ENCODE peak calls at places on chromosomes 4 and X, in four cellular contexts. I is choroid plexus epithelial cell, Q is AG10803, D is suprapubic skin. Y is an unnamed sample.

GRCh38 chr4:138576684-138577083 is 334.5 kb upstream of the SLC7A11 start:
- DNase-seq in D (no peak), I (peak; percentile 80), Q (peak; percentile 32), Y (no peak)

GRCh38 chrX:77743720-77744119 is 42.3 kb downstream of the ATRX start:
- DNase-seq in Q (no peak), I (no peak), D (no peak), Y (no peak)

GRCh38 chr4:87038837-87039715 is 104.3 kb downstream of the AFF1 start:
- DNase-seq in D (no peak), Q (peak; percentile 92), I (peak; percentile 82), Y (peak; percentile 94)

GRCh38 chr4:106618920-106619319 is 250.3 kb upstream of the GIMD1 start:
- DNase-seq in Q (no peak), I (peak; percentile 30), D (no peak), Y (no peak)

GRCh38 chr4:98446499-98447375 is 185.6 kb downstream of the RAP1GDS1 start:
- DNase-seq in D (no peak), I (peak; percentile 95), Q (peak; percentile 57), Y (peak; percentile 43)

GRCh38 chr4:37967749-37968148 is 7.6 kb downstream of the PTTG2 start:
- DNase-seq in I (peak; percentile 69), Q (peak; percentile 1), D (no peak), Y (no peak)

GRCh38 chrX:19566359-19567141 is 51.2 kb upstream of the MAP3K15 start:
- DNase-seq in I (peak; percentile 78), D (no peak), Q (peak; percentile 55), Y (no peak)

GRCh38 chr4:145868637-145869409 is 69.8 kb downstream of the ZNF827 start:
- DNase-seq in I (peak; percentile 55), D (no peak), Q (peak; percentile 30), Y (peak; percentile 59)

GRCh38 chr4:177441061-177441802 is 1.0 kb downstream of the AGA start:
- DNase-seq in D (no peak), Q (peak; percentile 43), I (peak; percentile 28), Y (no peak)

GRCh38 chrX:143701460-143701859 is 19.1 kb downstream of the SPANXN2 start:
- DNase-seq in D (no peak), I (no peak), Q (no peak), Y (no peak)

GRCh38 chr4:118974758-118975157 is 86.1 kb downstream of the SYNPO2 start:
- DNase-seq in I (peak; percentile 66), D (no peak), Q (no peak), Y (no peak)

GRCh38 chr4:18464160-18464559 is 442.6 kb upstream of the LCORL start:
- DNase-seq in D (no peak), Q (no peak), I (no peak), Y (no peak)

GRCh38 chrX:153387345-153387744 is 13.8 kb downstream of the PNMA6E start:
- DNase-seq in D (no peak), I (no peak), Q (no peak), Y (no peak)

GRCh38 chr4:80362578-80363181 is 27.1 kb downstream of the CFAP299 start:
- DNase-seq in I (peak; percentile 64), D (no peak), Q (peak; percentile 45), Y (no peak)

DNA sequence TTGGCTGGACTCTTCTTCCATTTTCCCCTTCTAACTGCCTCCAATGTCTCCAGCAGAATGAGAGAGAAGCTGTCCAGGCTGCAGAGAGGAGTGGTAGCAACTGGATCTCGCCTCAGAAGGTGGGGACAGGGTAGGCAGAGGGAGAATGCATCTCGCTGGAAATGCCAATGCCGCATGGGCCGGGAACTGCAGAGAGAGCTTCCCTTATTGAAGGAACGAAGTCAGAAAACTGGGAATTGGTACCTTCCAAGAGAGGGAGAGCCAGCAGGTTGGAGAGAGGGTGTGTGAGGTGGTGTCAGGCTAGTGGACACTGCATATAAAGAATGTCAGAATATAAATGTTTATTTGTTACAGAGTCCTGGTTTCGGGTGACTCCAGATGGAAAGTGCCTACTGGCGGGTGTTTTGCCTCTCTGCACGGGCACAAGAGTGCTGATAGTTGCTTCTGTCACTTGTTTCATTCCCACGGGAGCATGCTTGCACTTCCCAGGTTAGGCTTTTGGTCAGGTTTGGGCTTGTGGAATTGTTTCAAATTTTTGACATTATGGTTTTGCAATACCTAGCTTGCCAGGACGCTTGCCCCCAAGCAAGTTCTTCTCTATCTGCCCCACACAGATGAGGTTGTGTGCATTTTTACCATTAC is 156.8 kb upstream of the STS start:
- DNase-seq in D (no peak), Q (no peak), I (no peak), Y (no peak)
- TF ChIP-seq CTCF in D (no peak), Q (no peak), I (no peak), Y (no peak)

GRCh38 chrX:25015486-25016360 is at the start of gene ARX:
- DNase-seq in Q (peak; percentile 40), D (no peak), I (peak; percentile 30), Y (no peak)
- H3K4me3 ChIP-seq in Q (no peak within 1 kb of the TSS), D (no peak within 1 kb of the TSS), I (no peak within 1 kb of the TSS), Y (peak within 1 kb of the TSS; percentile 24)

GRCh38 chrX:24024819-24025740 is 1.9 kb downstream of the KLHL15 start:
- DNase-seq in Q (peak; percentile 92), I (peak; percentile 93), D (peak; percentile 90), Y (no peak)
- TF ChIP-seq CTCF in Q (no peak), I (no peak), D (no peak), Y (no peak)

DNA sequence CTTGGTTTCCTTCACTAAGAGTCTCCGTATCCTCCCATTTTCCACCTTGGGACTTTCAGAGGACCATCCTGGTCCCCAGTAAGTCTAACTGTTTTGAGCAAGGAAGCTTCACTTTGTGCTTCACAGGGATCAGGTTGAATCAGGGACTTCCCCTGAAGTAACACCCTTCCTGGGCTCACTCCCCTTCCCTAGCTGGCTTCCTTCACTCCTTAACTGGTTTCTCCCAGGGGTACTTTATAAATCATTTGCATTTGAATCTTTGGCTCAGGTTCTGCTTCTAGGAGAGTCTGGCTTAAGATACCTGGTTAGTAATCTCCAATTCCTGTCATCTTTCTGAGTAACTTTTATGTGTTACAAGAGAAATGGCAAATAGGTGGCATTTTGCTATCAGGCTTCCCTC is 24.5 kb upstream of the GRIA2 start:
- DNase-seq in I (no peak), Q (no peak), D (no peak), Y (no peak)
- H3K4me3 ChIP-seq in I (no peak overlapping the region), Q (no peak overlapping the region), D (no peak overlapping the region), Y (no peak overlapping the region)

GRCh38 chrX:30483996-30484395 is 93.6 kb downstream of the TASL start:
- DNase-seq in D (no peak), I (no peak), Q (no peak), Y (no peak)

GRCh38 chrX:30493348-30493747 is 84.2 kb downstream of the TASL start:
- DNase-seq in Q (no peak), D (no peak), I (no peak), Y (no peak)

GRCh38 chrX:30489323-30489722 is 88.2 kb downstream of the TASL start:
- DNase-seq in D (no peak), Q (no peak), I (no peak), Y (no peak)

GRCh38 chrX:30488092-30488491 is 89.5 kb downstream of the TASL start:
- DNase-seq in D (no peak), Q (peak; percentile 11), I (peak; percentile 38), Y (no peak)
- TF ChIP-seq CTCF in D (no peak), Q (peak; percentile 42), I (peak; percentile 47), Y (peak; percentile 55)

DNA sequence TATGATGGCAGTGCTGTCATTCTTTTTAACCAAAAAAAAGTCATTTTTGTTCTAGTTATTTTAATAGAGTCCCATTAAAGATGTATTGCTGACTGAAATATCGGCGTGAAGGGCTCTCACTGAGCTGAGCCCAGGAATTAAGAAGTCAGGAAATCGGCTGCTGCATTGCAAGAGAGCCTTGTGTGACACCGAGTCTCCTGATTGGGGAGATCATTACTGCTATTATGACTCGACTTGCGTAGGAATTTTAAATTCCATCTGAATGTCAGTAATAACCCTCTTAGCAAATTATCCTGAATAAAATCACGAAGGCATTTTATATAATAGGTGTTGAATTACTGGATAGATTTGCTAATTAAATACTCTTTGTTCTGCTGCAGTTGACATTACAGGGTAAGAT is 111.5 kb downstream of the POLA1 start:
- DNase-seq in D (no peak), I (no peak), Q (peak; percentile 4), Y (no peak)
- H3K4me3 ChIP-seq in D (no peak overlapping the region), I (no peak overlapping the region), Q (no peak overlapping the region), Y (no peak overlapping the region)

DNA sequence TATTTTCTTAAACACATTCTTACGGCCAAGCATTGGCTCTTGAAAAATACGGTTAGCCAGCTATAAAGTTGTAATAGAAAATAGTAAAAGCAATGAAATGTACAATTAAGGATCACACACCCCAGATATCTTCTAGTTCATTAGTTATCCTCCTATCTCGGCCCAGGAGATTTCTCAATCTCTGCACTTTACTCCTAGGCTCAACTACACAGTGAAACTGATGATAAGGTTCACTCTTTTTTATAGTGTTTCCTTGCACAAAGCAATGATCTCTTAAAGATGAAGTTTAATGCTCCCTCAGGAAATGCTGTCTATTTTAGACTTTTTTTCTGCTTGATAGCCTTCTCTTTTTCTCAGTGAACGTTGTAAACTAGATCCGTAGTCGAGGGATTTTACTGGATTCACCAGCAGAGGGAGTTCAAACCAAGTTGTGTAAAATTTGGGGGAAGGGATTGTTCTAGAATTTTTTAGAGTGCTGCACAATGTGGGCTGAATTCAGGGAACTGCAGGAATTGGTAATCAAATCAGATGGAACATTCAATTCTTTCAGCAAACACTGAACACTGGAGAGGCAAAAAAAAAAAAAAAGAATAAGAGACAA is 269.5 kb downstream of the GBA3 start:
- DNase-seq in Q (peak; percentile 40), D (no peak), I (peak; percentile 11), Y (no peak)
- TF ChIP-seq CTCF in Q (peak; percentile 71), D (no peak), I (peak; percentile 39), Y (peak; percentile 81)

GRCh38 chrX:46226422-46226821 is 318.8 kb downstream of the ZNF674 start:
- DNase-seq in Q (no peak), I (no peak), D (no peak), Y (no peak)

GRCh38 chrX:46228389-46228788 is 316.8 kb downstream of the ZNF674 start:
- DNase-seq in I (no peak), Q (no peak), D (no peak), Y (no peak)
- H3K4me3 ChIP-seq in I (no peak overlapping the region), Q (no peak overlapping the region), D (no peak overlapping the region), Y (no peak overlapping the region)

GRCh38 chr4:22412013-22412412 is 103.9 kb downstream of the ADGRA3 start:
- DNase-seq in I (no peak), D (no peak), Q (no peak), Y (no peak)

GRCh38 chr4:22420291-22420690 is 95.6 kb downstream of the ADGRA3 start:
- DNase-seq in Q (no peak), D (no peak), I (no peak), Y (no peak)

GRCh38 chr4:22416403-22416802 is 99.5 kb downstream of the ADGRA3 start:
- DNase-seq in D (no peak), Q (peak; percentile 1), I (peak; percentile 57), Y (no peak)

GRCh38 chr4:22413416-22413815 is 102.5 kb downstream of the ADGRA3 start:
- DNase-seq in Q (no peak), I (no peak), D (no peak), Y (no peak)

DNA sequence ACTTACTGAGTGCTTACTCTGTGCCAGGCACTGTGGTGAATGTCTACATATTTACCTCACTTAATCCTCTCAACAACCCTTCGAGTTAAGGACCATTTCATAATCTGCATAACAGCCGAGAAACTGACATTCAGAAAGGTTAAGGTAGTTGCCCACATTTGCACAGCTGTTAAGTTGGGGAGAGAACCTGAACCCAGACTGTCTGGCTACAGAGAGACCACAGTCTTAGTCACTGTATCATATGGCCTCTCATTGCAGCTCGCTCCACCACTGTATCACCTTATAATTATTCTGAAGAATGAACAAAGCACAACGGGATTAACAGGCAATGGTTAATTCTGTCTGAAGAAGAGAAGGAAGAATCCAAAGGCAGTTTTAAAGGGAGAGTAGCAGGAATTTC is 98.5 kb downstream of the ADGRA3 start:
- DNase-seq in I (peak; percentile 15), Q (no peak), D (no peak), Y (no peak)
- TF ChIP-seq CTCF in I (no peak), Q (no peak), D (no peak), Y (no peak)

GRCh38 chr4:90103991-90104390 is 23.2 kb upstream of the CCSER1 start:
- DNase-seq in I (no peak), Q (no peak), D (no peak), Y (no peak)
- H3K4me3 ChIP-seq in I (no peak overlapping the region), Q (no peak overlapping the region), D (no peak overlapping the region), Y (no peak overlapping the region)